ENCODE peak calls at places on chromosome 10, in eight cellular contexts. One of them, this sample, is unnamed.

GRCh38 chr10:33347227-33347626 is 12.8 kb upstream of the NRP1 start:
- DNase-seq in fibroblast of pulmonary artery: peak; percentile 38
- DNase-seq in CD8-positive, alpha-beta T cell: no peak
- DNase-seq in left ventricle myocardium superior: no peak
- DNase-seq in iris pigment epithelial cell: peak; percentile 44
- DNase-seq in EL: peak; percentile 34
- DNase-seq in GM04503: no peak
- DNase-seq in CD4-positive, alpha-beta T cell: no peak
- DNase-seq in this sample: no peak

GRCh38 chr10:37035853-37036252 is 89.5 kb upstream of the ANKRD30A start:
- DNase-seq in fibroblast of pulmonary artery: no peak
- DNase-seq in CD8-positive, alpha-beta T cell: no peak
- DNase-seq in left ventricle myocardium superior: no peak
- DNase-seq in iris pigment epithelial cell: no peak
- DNase-seq in EL: no peak
- DNase-seq in GM04503: no peak
- DNase-seq in CD4-positive, alpha-beta T cell: no peak
- DNase-seq in this sample: no peak

GRCh38 chr10:132166216-132166950 is 20.4 kb upstream of the DPYSL4 start:
- DNase-seq in fibroblast of pulmonary artery: no peak
- DNase-seq in CD8-positive, alpha-beta T cell: no peak
- DNase-seq in left ventricle myocardium superior: peak; percentile 16
- DNase-seq in iris pigment epithelial cell: no peak
- DNase-seq in EL: no peak
- DNase-seq in GM04503: no peak
- DNase-seq in CD4-positive, alpha-beta T cell: no peak
- DNase-seq in this sample: no peak

GRCh38 chr10:97974526-97975525 is 55.6 kb downstream of the CRTAC1 start:
- DNase-seq in fibroblast of pulmonary artery: no peak
- DNase-seq in CD8-positive, alpha-beta T cell: no peak
- DNase-seq in left ventricle myocardium superior: no peak
- DNase-seq in iris pigment epithelial cell: no peak
- DNase-seq in EL: no peak
- DNase-seq in GM04503: no peak
- DNase-seq in CD4-positive, alpha-beta T cell: no peak
- DNase-seq in this sample: no peak

GRCh38 chr10:66834802-66835201 is 91.0 kb upstream of the LRRTM3 start:
- DNase-seq in fibroblast of pulmonary artery: no peak
- DNase-seq in CD8-positive, alpha-beta T cell: no peak
- DNase-seq in left ventricle myocardium superior: no peak
- DNase-seq in iris pigment epithelial cell: no peak
- DNase-seq in EL: no peak
- DNase-seq in GM04503: no peak
- DNase-seq in CD4-positive, alpha-beta T cell: no peak
- DNase-seq in this sample: no peak

GRCh38 chr10:120570418-120570817 is 113.4 kb downstream of the PLPP4 start:
- DNase-seq in fibroblast of pulmonary artery: no peak
- DNase-seq in CD8-positive, alpha-beta T cell: no peak
- DNase-seq in left ventricle myocardium superior: no peak
- DNase-seq in iris pigment epithelial cell: no peak
- DNase-seq in EL: no peak
- DNase-seq in GM04503: no peak
- DNase-seq in CD4-positive, alpha-beta T cell: no peak
- DNase-seq in this sample: no peak

GRCh38 chr10:123611876-123612275 is 54.3 kb upstream of the GPR26 start:
- DNase-seq in fibroblast of pulmonary artery: no peak
- DNase-seq in CD8-positive, alpha-beta T cell: no peak
- DNase-seq in left ventricle myocardium superior: no peak
- DNase-seq in iris pigment epithelial cell: no peak
- DNase-seq in EL: no peak
- DNase-seq in GM04503: no peak
- DNase-seq in CD4-positive, alpha-beta T cell: no peak
- DNase-seq in this sample: no peak

GRCh38 chr10:77041636-77042258 is 595.9 kb downstream of the KCNMA1 start:
- DNase-seq in fibroblast of pulmonary artery: peak; percentile 4
- DNase-seq in CD8-positive, alpha-beta T cell: peak; percentile 13
- DNase-seq in left ventricle myocardium superior: no peak
- DNase-seq in iris pigment epithelial cell: peak; percentile 3
- DNase-seq in EL: no peak
- DNase-seq in GM04503: no peak
- DNase-seq in CD4-positive, alpha-beta T cell: no peak
- DNase-seq in this sample: no peak

GRCh38 chr10:131670341-131670740 is 230.5 kb upstream of the PPP2R2D start:
- DNase-seq in fibroblast of pulmonary artery: no peak
- DNase-seq in CD8-positive, alpha-beta T cell: no peak
- DNase-seq in left ventricle myocardium superior: no peak
- DNase-seq in iris pigment epithelial cell: no peak
- DNase-seq in EL: no peak
- DNase-seq in GM04503: no peak
- DNase-seq in CD4-positive, alpha-beta T cell: no peak
- DNase-seq in this sample: no peak

GRCh38 chr10:3435671-3436070 is 263.1 kb upstream of the PITRM1 start:
- DNase-seq in fibroblast of pulmonary artery: peak; percentile 78
- DNase-seq in CD8-positive, alpha-beta T cell: no peak
- DNase-seq in left ventricle myocardium superior: no peak
- DNase-seq in iris pigment epithelial cell: peak; percentile 68
- DNase-seq in EL: no peak
- DNase-seq in GM04503: no peak
- DNase-seq in CD4-positive, alpha-beta T cell: no peak
- DNase-seq in this sample: no peak

GRCh38 chr10:63744060-63744941 is 223.1 kb downstream of the REEP3 start:
- DNase-seq in fibroblast of pulmonary artery: peak; percentile 44
- DNase-seq in CD8-positive, alpha-beta T cell: no peak
- DNase-seq in left ventricle myocardium superior: no peak
- DNase-seq in iris pigment epithelial cell: peak; percentile 23
- DNase-seq in EL: no peak
- DNase-seq in GM04503: peak; percentile 77
- DNase-seq in CD4-positive, alpha-beta T cell: no peak
- DNase-seq in this sample: no peak

GRCh38 chr10:101052285-101052684 is 9.5 kb upstream of the KAZALD1 start:
- DNase-seq in fibroblast of pulmonary artery: peak; percentile 70
- DNase-seq in CD8-positive, alpha-beta T cell: no peak
- DNase-seq in left ventricle myocardium superior: no peak
- DNase-seq in iris pigment epithelial cell: peak; percentile 74
- DNase-seq in EL: peak; percentile 78
- DNase-seq in GM04503: no peak
- DNase-seq in CD4-positive, alpha-beta T cell: no peak
- DNase-seq in this sample: no peak

GRCh38 chr10:49741108-49741995 is 20.8 kb downstream of the OGDHL start:
- DNase-seq in fibroblast of pulmonary artery: no peak
- DNase-seq in CD8-positive, alpha-beta T cell: no peak
- DNase-seq in left ventricle myocardium superior: no peak
- DNase-seq in iris pigment epithelial cell: no peak
- DNase-seq in EL: no peak
- DNase-seq in GM04503: no peak
- DNase-seq in CD4-positive, alpha-beta T cell: no peak
- DNase-seq in this sample: no peak

GRCh38 chr10:50874723-50875122 is 10.7 kb downstream of the A1CF start:
- DNase-seq in fibroblast of pulmonary artery: no peak
- DNase-seq in CD8-positive, alpha-beta T cell: no peak
- DNase-seq in left ventricle myocardium superior: no peak
- DNase-seq in iris pigment epithelial cell: no peak
- DNase-seq in EL: no peak
- DNase-seq in GM04503: no peak
- DNase-seq in CD4-positive, alpha-beta T cell: no peak
- DNase-seq in this sample: no peak

GRCh38 chr10:125154529-125154928 is 5.8 kb downstream of the CTBP2 start:
- DNase-seq in fibroblast of pulmonary artery: no peak
- DNase-seq in CD8-positive, alpha-beta T cell: no peak
- DNase-seq in left ventricle myocardium superior: no peak
- DNase-seq in iris pigment epithelial cell: peak; percentile 34
- DNase-seq in EL: no peak
- DNase-seq in GM04503: no peak
- DNase-seq in CD4-positive, alpha-beta T cell: no peak
- DNase-seq in this sample: no peak

GRCh38 chr10:47401210-47401609 is 17.1 kb upstream of the ZNF488 start:
- DNase-seq in fibroblast of pulmonary artery: no peak
- DNase-seq in CD8-positive, alpha-beta T cell: no peak
- DNase-seq in left ventricle myocardium superior: no peak
- DNase-seq in iris pigment epithelial cell: no peak
- DNase-seq in EL: no peak
- DNase-seq in GM04503: no peak
- DNase-seq in CD4-positive, alpha-beta T cell: no peak
- DNase-seq in this sample: no peak

GRCh38 chr10:52198540-52198939 is 115.5 kb upstream of the DKK1 start:
- DNase-seq in fibroblast of pulmonary artery: peak; percentile 16
- DNase-seq in CD8-positive, alpha-beta T cell: no peak
- DNase-seq in left ventricle myocardium superior: no peak
- DNase-seq in iris pigment epithelial cell: peak; percentile 4
- DNase-seq in EL: no peak
- DNase-seq in GM04503: no peak
- DNase-seq in CD4-positive, alpha-beta T cell: no peak
- DNase-seq in this sample: no peak

GRCh38 chr10:130221456-130222375 is 85.5 kb downstream of the GLRX3 start:
- DNase-seq in fibroblast of pulmonary artery: no peak
- DNase-seq in CD8-positive, alpha-beta T cell: no peak
- DNase-seq in left ventricle myocardium superior: no peak
- DNase-seq in iris pigment epithelial cell: no peak
- DNase-seq in EL: no peak
- DNase-seq in GM04503: no peak
- DNase-seq in CD4-positive, alpha-beta T cell: no peak
- DNase-seq in this sample: no peak

GRCh38 chr10:119250641-119251314 is 43.4 kb downstream of the GRK5 start:
- DNase-seq in fibroblast of pulmonary artery: peak; percentile 89
- DNase-seq in CD8-positive, alpha-beta T cell: no peak
- DNase-seq in left ventricle myocardium superior: no peak
- DNase-seq in iris pigment epithelial cell: peak; percentile 94
- DNase-seq in EL: peak; percentile 79
- DNase-seq in GM04503: peak; percentile 56
- DNase-seq in CD4-positive, alpha-beta T cell: no peak
- DNase-seq in this sample: no peak

GRCh38 chr10:129522041-129522585 is 55.1 kb downstream of the MGMT start:
- DNase-seq in fibroblast of pulmonary artery: no peak
- DNase-seq in CD8-positive, alpha-beta T cell: no peak
- DNase-seq in left ventricle myocardium superior: no peak
- DNase-seq in iris pigment epithelial cell: no peak
- DNase-seq in EL: no peak
- DNase-seq in GM04503: no peak
- DNase-seq in CD4-positive, alpha-beta T cell: no peak
- DNase-seq in this sample: no peak

This sample was measured in activated gamma-delta T cell.